ENCODE peak calls at places on chromosomes 7 and 10, in nine cellular contexts. C is AML-193; J is activated T-cell treated with anti-CD3 and anti-CD28 coated beads, Interleukin-2, amount 50 U/mL, for 72 hours; P is stimulated activated CD4-positive, alpha-beta T cell treated with anti-CD3 and anti-CD28 coated beads, Interleukin-12 subunit alpha, Interleukin-12 subunit beta, amount 100 ng/mL, for 24 hours; V is NCI-H1092 treated with DMSO at 0.1 percent for 48 hours; Z is body of pancreas; L is BJ; T is AG08395; K is nucleus accumbens. F is an unnamed sample.

GRCh38 chr7:24323961-24324480 is 40.0 kb downstream of the NPY start:
- DNase-seq in C (no peak), J (no peak), P (no peak), V (no peak), Z (no peak), L (no peak), T (no peak), K (no peak), F (no peak)

GRCh38 chr7:318476-319266 is 28.7 kb downstream of the FOXL3 start:
- DNase-seq in C (no peak), J (no peak), P (no peak), V (peak; percentile 73), Z (peak; percentile 76), L (no peak), T (no peak), K (no peak), F (no peak)

GRCh38 chr7:159105845-159106614 is 38.6 kb downstream of the VIPR2 start:
- DNase-seq in C (no peak), J (no peak), P (no peak), V (no peak), Z (no peak), L (no peak), T (no peak), K (no peak), F (no peak)

GRCh38 chr7:12715372-12716133 is 28.1 kb downstream of the ARL4A start:
- DNase-seq in C (peak; percentile 19), J (peak; percentile 45), P (peak; percentile 2), V (peak; percentile 56), Z (peak; percentile 80), L (peak; percentile 63), T (peak; percentile 54), K (no peak), F (peak; percentile 7)

GRCh38 chr10:71085689-71086438 is 126.5 kb upstream of the UNC5B start:
- DNase-seq in C (no peak), J (no peak), P (no peak), V (no peak), Z (no peak), L (no peak), T (no peak), K (no peak), F (no peak)

GRCh38 chr7:7920481-7920880 is 48.1 kb upstream of the GLCCI1 start:
- DNase-seq in C (no peak), J (peak; percentile 12), P (no peak), V (no peak), Z (peak; percentile 42), L (no peak), T (no peak), K (no peak), F (no peak)

GRCh38 chr10:30980951-30981616 is 50.6 kb downstream of the ZNF438 start:
- DNase-seq in C (no peak), J (no peak), P (no peak), V (peak; percentile 41), Z (peak; percentile 88), L (no peak), T (peak; percentile 64), K (no peak), F (no peak)

GRCh38 chr10:63700209-63700934 is 179.2 kb downstream of the REEP3 start:
- DNase-seq in C (no peak), J (peak; percentile 49), P (no peak), V (peak; percentile 48), Z (peak; percentile 43), L (peak; percentile 98), T (peak; percentile 91), K (no peak), F (no peak)

GRCh38 chr10:129110780-129111179 is 356.3 kb upstream of the MGMT start:
- DNase-seq in C (no peak), J (no peak), P (no peak), V (no peak), Z (no peak), L (no peak), T (no peak), K (no peak), F (no peak)

GRCh38 chr10:87818505-87819273 is 663 bp upstream of the ATAD1 start:
- DNase-seq in C (peak; percentile 41), J (peak; percentile 68), P (peak; percentile 62), V (peak; percentile 61), Z (peak; percentile 40), L (no peak), T (peak; percentile 5), K (peak; percentile 41), F (peak; percentile 37)

GRCh38 chr10:91683976-91684375 is 51.1 kb upstream of the PPP1R3C start:
- DNase-seq in C (no peak), J (no peak), P (no peak), V (no peak), Z (no peak), L (peak; percentile 51), T (peak; percentile 78), K (no peak), F (no peak)

GRCh38 chr10:3776796-3777571 is 8.0 kb downstream of the KLF6 start:
- DNase-seq in C (no peak), J (peak; percentile 59), P (no peak), V (no peak), Z (peak; percentile 79), L (no peak), T (peak; percentile 40), K (no peak), F (no peak)

F was measured in activated CD8-positive, alpha-beta memory T cell treated with anti-CD3 and anti-CD28 coated beads for 48 hours.